ENCODE peak calls at places on chromosomes 13 and 19, in ten cellular contexts. P is bronchial epithelial cell; W is colonic mucosa; E is pancreas; B is fibroblast of lung; R is tibial artery; I is psoas muscle; Q is CD8-positive, alpha-beta T cell; F is left ventricle myocardium inferior; M is heart right ventricle. A is an unnamed sample. For H3K27me3, the result is how much of the 10 kb centered on the place peaks cover.

GRCh38 chr19:52307275-52307674 is 10.3 kb downstream of the ZNF480 start:
- DNase-seq in F (no peak), I (no peak), Q (no peak), B (peak), R (no peak), E (no peak), W (no peak), M (no peak), P (no peak), A (no peak)

GRCh38 chr19:50059045-50059444 is 33.2 kb downstream of the ZNF473 start:
- DNase-seq in I (no peak), W (no peak), F (no peak), Q (no peak), R (no peak), M (no peak), B (no peak), P (no peak), E (no peak), A (no peak)

GRCh38 chr13:94344126-94344863 is 135.2 kb downstream of the DCT start:
- DNase-seq in Q (no peak), W (no peak), F (no peak), E (no peak), I (no peak), P (peak), R (no peak), B (no peak), M (no peak), A (peak)

GRCh38 chr13:86446311-86446710 is 647.1 kb upstream of the SLITRK6 start:
- DNase-seq in R (no peak), Q (no peak), P (peak), W (no peak), F (no peak), M (no peak), I (no peak), B (peak), E (no peak), A (peak)

GRCh38 chr19:39546599-39546998 is 6.6 kb upstream of the EID2 start:
- DNase-seq in B (no peak), I (no peak), M (no peak), W (no peak), P (peak), R (no peak), E (no peak), Q (no peak), F (no peak), A (no peak)

GRCh38 chr13:112994084-112994780 is 25.2 kb downstream of the MCF2L start:
- DNase-seq in E (no peak), I (no peak), Q (no peak), P (no peak), M (no peak), F (no peak), W (no peak), R (no peak), B (no peak), A (no peak)

GRCh38 chr19:46714523-46715106 is 2.3 kb downstream of the PRKD2 start:
- DNase-seq in R (no peak), P (no peak), B (no peak), W (no peak), Q (peak), I (no peak), M (no peak), E (no peak), F (no peak), A (no peak)

GRCh38 chr13:112642061-112642460 is 47.8 kb upstream of the ATP11A start:
- DNase-seq in M (no peak), P (no peak), I (no peak), R (peak), W (no peak), Q (no peak), B (no peak), F (no peak), E (no peak), A (no peak)

GRCh38 chr13:113207890-113208423 is 512 bp downstream of the PCID2 start:
- DNase-seq in I (peak), F (peak), M (peak), B (peak), Q (peak), E (peak), R (peak), W (peak), P (peak), A (peak)

GRCh38 chr19:46678110-46678732 is 17.2 kb upstream of the DACT3 start:
- DNase-seq in P (peak), R (no peak), F (no peak), M (no peak), I (no peak), E (peak), B (no peak), W (peak), Q (peak), A (peak)

GRCh38 chr13:106523566-106523965 is 11.9 kb downstream of the EFNB2 start:
- DNase-seq in R (no peak), I (no peak), B (peak), E (no peak), M (no peak), W (no peak), P (peak), Q (no peak), F (no peak), A (no peak)

GRCh38 chr19:12611361-12611699 is 610 bp downstream of the ZNF791 start:
- DNase-seq in P (peak), M (peak), E (peak), Q (no peak), B (peak), F (peak), I (peak), R (peak), W (peak), A (peak)

GRCh38 chr13:34179481-34179880 is 361.5 kb downstream of the RFC3 start:
- DNase-seq in M (no peak), F (no peak), P (no peak), Q (no peak), B (no peak), R (no peak), E (no peak), I (no peak), W (no peak), A (peak)

GRCh38 chr19:51327066-51327985 is 14.6 kb downstream of the VSIG10L start:
- DNase-seq in M (peak), E (no peak), W (peak), R (no peak), B (peak), I (peak), Q (peak), P (no peak), F (peak), A (peak)

GRCh38 chr19:10007811-10008211 is 2.5 kb downstream of the COL5A3 start:
- DNase-seq in B (peak), Q (no peak), R (no peak), M (peak), F (peak), P (no peak), I (peak), W (no peak), E (peak), A (peak)

GRCh38 chr13:99051768-99052455 is 74.0 kb upstream of the DOCK9 start:
- DNase-seq in P (no peak), E (no peak), I (no peak), F (no peak), M (no peak), B (no peak), Q (no peak), W (no peak), R (no peak), A (no peak)

GRCh38 chr19:38970664-38971532 is 4.6 kb downstream of the FBXO17 start:
- DNase-seq in F (no peak), M (no peak), E (no peak), R (no peak), Q (no peak), B (peak), I (no peak), P (no peak), W (no peak), A (no peak)

GRCh38 chr19:31675187-31675913 is 326.1 kb upstream of the TSHZ3 start:
- DNase-seq in P (no peak), W (no peak), F (no peak), Q (no peak), B (peak), E (no peak), R (no peak), M (no peak), I (no peak), A (no peak)

GRCh38 chr19:32910874-32911273 is 41.3 kb upstream of the SLC7A9 start:
- DNase-seq in P (no peak), Q (no peak), E (no peak), M (no peak), F (no peak), B (no peak), R (no peak), I (no peak), W (no peak), A (no peak)

GRCh38 chr13:23617551-23618014 is 47.4 kb downstream of the TNFRSF19 start:
- DNase-seq in W (no peak), R (no peak), E (no peak), P (no peak), F (no peak), M (no peak), B (peak), I (no peak), Q (no peak), A (no peak)

GRCh38 chr19:44356383-44357111 is at the start of gene ZNF112:
- DNase-seq in M (peak), R (peak), W (peak), B (peak), E (peak), Q (no peak), I (peak), F (peak), P (peak), A (peak)

GRCh38 chr19:21566073-21566472 is 60.7 kb downstream of the ZNF429 start:
- DNase-seq in M (no peak), Q (no peak), I (no peak), W (no peak), F (no peak), R (no peak), B (no peak), E (no peak), P (peak), A (no peak)

GRCh38 chr13:79628463-79628862 is 147.5 kb downstream of the NDFIP2 start:
- DNase-seq in B (no peak), I (no peak), W (no peak), M (no peak), E (no peak), R (no peak), F (no peak), P (no peak), Q (no peak), A (no peak)

GRCh38 chr13:32153056-32153455 is 121.5 kb downstream of the FRY start:
- DNase-seq in M (no peak), R (no peak), P (peak), W (no peak), I (no peak), F (no peak), Q (no peak), E (no peak), B (peak), A (no peak)

GRCh38 chr19:34173145-34173956 is 1.0 kb downstream of the LSM14A start:
- DNase-seq in F (no peak), W (peak), P (peak), B (peak), I (peak), E (peak), M (no peak), Q (peak), R (peak), A (peak)
- H3K4me3 ChIP-seq in F (peak), W (peak), P (peak), B (peak), I (peak), E (peak), M (peak), Q (peak), R (peak), A (peak)

DNA sequence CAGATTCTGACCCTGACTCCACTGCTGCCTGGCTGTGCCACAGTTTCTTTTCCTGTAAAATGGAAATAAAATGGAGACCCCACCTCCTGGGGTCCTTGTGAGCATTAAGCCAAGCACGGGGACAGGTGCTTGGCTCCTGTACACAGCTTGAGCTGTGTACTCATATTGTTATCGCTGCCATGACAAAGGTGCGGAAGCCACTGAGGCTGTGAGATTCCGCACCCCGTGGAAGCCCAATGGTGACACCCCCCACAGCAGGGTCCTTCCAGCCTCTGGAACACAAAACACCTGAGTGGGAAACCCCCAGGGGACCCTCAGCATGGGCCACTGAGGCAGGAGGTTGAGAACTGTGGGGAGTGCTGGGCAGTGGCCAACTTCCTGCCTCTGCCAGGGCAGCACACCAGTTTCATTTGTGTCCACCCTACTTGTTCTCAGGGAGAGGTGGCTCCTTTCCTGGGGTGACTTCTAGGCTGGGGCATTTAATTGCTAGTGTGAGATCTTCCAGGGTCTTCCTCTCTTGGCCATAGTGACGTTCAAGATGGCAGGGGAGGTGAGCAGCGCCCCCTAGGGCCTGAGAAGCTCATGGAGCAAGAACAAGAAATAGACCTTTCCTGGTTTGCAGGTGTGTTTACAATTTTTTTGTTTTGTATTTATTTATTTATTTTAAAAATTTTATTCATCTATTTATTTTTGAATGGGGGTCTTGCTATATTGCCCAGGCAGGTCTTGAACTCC is 5.4 kb upstream of the JSRP1 start:
- DNase-seq in B (no peak), Q (peak), W (peak), F (no peak), M (no peak), R (no peak), I (no peak), E (no peak), P (no peak), A (peak)
- H3K27me3 ChIP-seq in B (under half), Q (under half), W (under half), F (under half), M (under half), R (under half), I (under half), E (under half), P (under half), A (under half)

DNA sequence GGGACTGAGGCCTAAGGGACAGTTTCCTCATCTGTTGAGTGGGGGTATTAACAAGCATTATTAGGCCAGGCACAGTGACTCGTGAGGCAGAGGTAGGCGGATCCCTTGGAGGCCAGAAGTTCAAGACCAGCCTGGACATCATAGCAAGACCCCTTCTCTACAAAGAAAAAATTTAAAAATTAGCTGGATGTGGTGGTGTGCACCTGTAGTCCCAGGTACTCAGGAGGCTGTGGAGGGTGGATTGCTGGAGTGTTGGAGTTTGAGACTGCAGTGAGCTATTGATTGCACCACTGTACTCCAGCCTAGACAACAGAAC is 11.3 kb upstream of the FOSB start:
- DNase-seq in E (no peak), M (no peak), R (no peak), P (no peak), F (no peak), I (no peak), B (no peak), Q (no peak), W (no peak), A (no peak)
- H3K4me3 ChIP-seq in E (no peak), M (no peak), R (no peak), P (no peak), F (no peak), I (no peak), B (no peak), Q (peak), W (no peak), A (no peak)

GRCh38 chr13:111120913-111121312 is 5.8 kb downstream of the ARHGEF7 start:
- DNase-seq in Q (no peak), E (no peak), I (no peak), B (no peak), R (no peak), W (no peak), P (no peak), F (no peak), M (no peak), A (no peak)

GRCh38 chr13:111120422-111120821 is 5.3 kb downstream of the ARHGEF7 start:
- DNase-seq in E (no peak), P (no peak), M (no peak), R (no peak), F (no peak), I (no peak), B (no peak), Q (no peak), W (no peak), A (no peak)

GRCh38 chr13:111122631-111123030 is 7.5 kb downstream of the ARHGEF7 start:
- DNase-seq in B (no peak), P (no peak), W (no peak), I (no peak), R (no peak), Q (no peak), E (no peak), M (no peak), F (no peak), A (no peak)

GRCh38 chr13:111122056-111122455 is 6.9 kb downstream of the ARHGEF7 start:
- DNase-seq in B (peak), I (peak), E (no peak), Q (no peak), P (no peak), R (no peak), W (no peak), M (no peak), F (no peak), A (peak)

GRCh38 chr13:111121421-111121820 is 6.3 kb downstream of the ARHGEF7 start:
- DNase-seq in W (no peak), R (no peak), M (no peak), P (no peak), E (no peak), B (no peak), F (no peak), I (no peak), Q (no peak), A (no peak)
- H3K27me3 ChIP-seq in W (under half), R (under half), M (under half), P (under half), E (under half), B (under half), F (under half), I (under half), Q (under half), A (under half)

GRCh38 chr13:48411281-48412099 is 1.4 kb downstream of the LPAR6 start:
- DNase-seq in R (no peak), Q (peak), E (no peak), M (no peak), I (no peak), F (no peak), W (peak), P (peak), B (no peak), A (no peak)
- H3K4me3 ChIP-seq in R (peak), Q (peak), E (peak), M (peak), I (peak), F (peak), W (peak), P (peak), B (peak), A (peak)